ENCODE peak calls at places on chromosomes 13 and 19, in eight cellular contexts. R is spleen, N is lung, F is PC-9, M is stomach, B is ovary, X is right cardiac atrium, A is osteoblast. L is an unnamed sample.

GRCh38 chr13:28747851-28748250 is 29.1 kb upstream of the SLC46A3 start:
- DNase-seq in A (no peak), F (no peak), M (no peak), X (no peak), N (no peak), B (no peak), R (no peak), L (no peak)

GRCh38 chr13:105543742-105544141 is 991.7 kb downstream of the EFNB2 start:
- DNase-seq in X (no peak), R (no peak), F (no peak), M (no peak), B (no peak), A (no peak), N (no peak), L (no peak)

GRCh38 chr19:33446918-33447293 is 73.4 kb downstream of the CEBPG start:
- DNase-seq in B (peak), A (no peak), M (no peak), X (no peak), N (no peak), R (peak), F (no peak), L (no peak)

GRCh38 chr19:5340637-5341447 is at the start of gene PTPRS:
- DNase-seq in A (peak), N (peak), R (peak), B (peak), F (peak), M (peak), X (peak), L (peak)

GRCh38 chr13:27510082-27510481 is 59.7 kb upstream of the MTIF3 start:
- DNase-seq in M (no peak), R (no peak), N (no peak), B (no peak), F (no peak), X (no peak), A (no peak), L (no peak)

GRCh38 chr13:21050288-21051197 is 10.8 kb downstream of the LATS2 start:
- DNase-seq in M (no peak), F (no peak), R (no peak), X (no peak), N (no peak), A (no peak), B (no peak), L (no peak)

GRCh38 chr13:66402071-66402470 is 828.1 kb downstream of the PCDH9 start:
- DNase-seq in M (no peak), N (no peak), R (no peak), B (no peak), A (no peak), X (no peak), F (no peak), L (no peak)

GRCh38 chr19:51192689-51193088 is 32.2 kb upstream of the CD33 start:
- DNase-seq in F (no peak), N (no peak), M (no peak), X (no peak), B (no peak), R (no peak), A (no peak), L (no peak)

GRCh38 chr19:45273532-45273877 is 22.4 kb downstream of the MARK4 start:
- DNase-seq in N (no peak), R (no peak), A (peak), F (no peak), M (no peak), B (no peak), X (no peak), L (no peak)

GRCh38 chr19:13644648-13645047 is 119.7 kb upstream of the MRI1 start:
- DNase-seq in X (no peak), N (no peak), R (no peak), B (no peak), A (no peak), F (no peak), M (no peak), L (no peak)

GRCh38 chr13:98860491-98860890 is 108.0 kb upstream of the SLC15A1 start:
- DNase-seq in M (no peak), B (no peak), N (no peak), F (no peak), A (no peak), R (no peak), X (no peak), L (no peak)

GRCh38 chr13:91357613-91358383 is 10.3 kb downstream of the MIR17HG start:
- DNase-seq in B (no peak), A (peak), X (no peak), M (no peak), F (no peak), R (no peak), N (no peak), L (no peak)

GRCh38 chr13:96229356-96229755 is 139.4 kb downstream of the HS6ST3 start:
- DNase-seq in F (no peak), N (no peak), A (no peak), R (no peak), M (no peak), B (no peak), X (no peak), L (no peak)

GRCh38 chr13:60572003-60572792 is 175.2 kb downstream of the TDRD3 start:
- DNase-seq in X (no peak), N (no peak), A (no peak), R (no peak), F (peak), M (no peak), B (no peak), L (no peak)

GRCh38 chr19:17095141-17095919 is 19.8 kb downstream of the MYO9B start:
- DNase-seq in M (no peak), X (peak), R (no peak), B (no peak), A (peak), F (no peak), N (no peak), L (peak)

GRCh38 chr13:67119481-67119883 is 110.7 kb downstream of the PCDH9 start:
- DNase-seq in N (no peak), M (no peak), B (no peak), R (no peak), A (peak), X (no peak), F (peak), L (no peak)

GRCh38 chr19:38634757-38635482 is 12.5 kb upstream of the ACTN4 start:
- DNase-seq in A (peak), F (peak), N (peak), X (peak), B (peak), R (peak), M (peak), L (peak)

GRCh38 chr13:106471957-106472543 is 63.4 kb downstream of the EFNB2 start:
- DNase-seq in F (peak), B (peak), M (peak), N (peak), R (no peak), A (peak), X (peak), L (no peak)

GRCh38 chr13:93425411-93425810 is 198.8 kb downstream of the GPC6 start:
- DNase-seq in F (no peak), B (no peak), X (no peak), N (no peak), A (no peak), R (no peak), M (no peak), L (no peak)

GRCh38 chr19:17576758-17577532 is 21.5 kb downstream of the COLGALT1 start:
- DNase-seq in A (peak), F (peak), R (no peak), M (no peak), X (peak), N (peak), B (peak), L (peak)

GRCh38 chr19:56566904-56567273 is 379 bp upstream of the ZNF470 start:
- DNase-seq in B (no peak), M (peak), N (peak), A (peak), X (peak), R (peak), F (peak), L (peak)

GRCh38 chr19:38528213-38528755 is 89.5 kb downstream of the MAP4K1 start:
- DNase-seq in R (no peak), X (no peak), N (no peak), B (no peak), M (no peak), F (no peak), A (no peak), L (no peak)

GRCh38 chr19:14796021-14796420 is 17.7 kb upstream of the ADGRE2 start:
- DNase-seq in X (no peak), M (no peak), A (no peak), F (no peak), N (no peak), B (no peak), R (no peak), L (no peak)

GRCh38 chr13:37918116-37919100 is 48.8 kb upstream of the TRPC4 start:
- DNase-seq in B (no peak), X (no peak), F (no peak), A (no peak), M (no peak), N (no peak), R (no peak), L (no peak)

GRCh38 chr19:55684946-55685681 is 10.1 kb downstream of the EPN1 start:
- DNase-seq in R (peak), M (no peak), A (no peak), N (no peak), B (no peak), X (no peak), F (no peak), L (no peak)

GRCh38 chr13:53138369-53139036 is 109.9 kb downstream of the OLFM4 start:
- DNase-seq in B (no peak), R (no peak), N (no peak), F (no peak), M (no peak), X (peak), A (no peak), L (peak)

GRCh38 chr19:17340302-17340870 is 3.0 kb downstream of the GTPBP3 start:
- DNase-seq in X (peak), A (peak), R (no peak), F (no peak), M (peak), B (no peak), N (no peak), L (no peak)

GRCh38 chr19:56751078-56751489 is 79.5 kb upstream of the ZNF835 start:
- DNase-seq in N (no peak), R (no peak), X (no peak), B (peak), F (no peak), M (no peak), A (no peak), L (no peak)

GRCh38 chr19:3452456-3453068 is 27.8 kb downstream of the SMIM24 start:
- DNase-seq in F (no peak), X (no peak), M (no peak), A (no peak), N (no peak), R (no peak), B (no peak), L (no peak)

GRCh38 chr19:1214862-1215731 is 9.5 kb downstream of the STK11 start:
- DNase-seq in B (peak), X (peak), R (peak), M (peak), N (no peak), F (peak), A (peak), L (peak)

GRCh38 chr13:33677215-33677614 is 140.7 kb upstream of the RFC3 start:
- DNase-seq in R (no peak), B (no peak), M (no peak), X (no peak), F (no peak), N (no peak), A (no peak), L (no peak)

GRCh38 chr19:7263066-7263465 is 31.1 kb downstream of the INSR start:
- DNase-seq in F (no peak), M (no peak), A (no peak), X (no peak), B (no peak), R (no peak), N (no peak), L (no peak)

GRCh38 chr19:48867119-48867921 is 1.1 kb downstream of the PLEKHA4 start:
- DNase-seq in B (no peak), X (no peak), N (no peak), M (no peak), A (peak), R (no peak), F (no peak), L (no peak)

DNA sequence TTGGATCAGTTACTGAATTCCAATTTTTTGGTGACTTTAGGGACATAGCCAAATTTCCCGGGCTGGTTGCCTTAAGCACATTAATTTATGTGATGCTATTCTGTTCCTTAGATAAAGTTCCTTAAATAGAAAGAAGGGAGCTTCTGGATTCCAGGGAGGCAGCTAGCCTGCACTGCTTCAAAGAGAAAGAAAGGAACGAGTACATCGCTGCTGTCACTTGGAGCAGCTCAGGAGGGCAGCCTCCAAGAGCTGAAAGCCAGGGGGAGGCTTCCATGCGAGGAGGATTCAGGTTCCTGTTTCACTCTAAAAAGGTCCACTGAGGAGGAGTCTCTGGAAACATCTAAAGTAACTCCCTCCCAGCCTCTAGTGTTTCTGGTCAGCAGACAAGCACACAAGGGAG is 55.7 kb downstream of the FAM124A start:
- DNase-seq in X (no peak), R (no peak), N (no peak), B (no peak), A (no peak), M (no peak), F (no peak), L (no peak)
- H3K27ac ChIP-seq in X (no peak), R (no peak), N (no peak), B (no peak), A (no peak), M (peak), F (no peak), L (no peak)

GRCh38 chr13:41458939-41459753 is 1.8 kb downstream of the RGCC start:
- DNase-seq in N (peak), A (peak), X (no peak), M (peak), R (peak), B (no peak), F (peak), L (peak)
- H3K4me3 ChIP-seq in N (peak), A (peak), X (peak), M (peak), R (peak), B (peak), F (peak), L (peak)

GRCh38 chr19:34448191-34448590 is 20.0 kb downstream of the UBA2 start:
- DNase-seq in N (no peak), A (no peak), B (no peak), X (no peak), R (no peak), F (no peak), M (no peak), L (no peak)
- H3K27ac ChIP-seq in N (no peak), A (no peak), B (no peak), X (no peak), R (no peak), F (no peak), M (no peak), L (no peak)

GRCh38 chr13:109246001-109246400 is 540.4 kb downstream of the IRS2 start:
- DNase-seq in F (no peak), B (no peak), A (no peak), M (no peak), X (no peak), N (no peak), R (no peak), L (no peak)

GRCh38 chr13:109241160-109241559 is 545.2 kb downstream of the IRS2 start:
- DNase-seq in X (no peak), B (no peak), R (no peak), N (no peak), F (no peak), M (no peak), A (no peak), L (peak)

DNA sequence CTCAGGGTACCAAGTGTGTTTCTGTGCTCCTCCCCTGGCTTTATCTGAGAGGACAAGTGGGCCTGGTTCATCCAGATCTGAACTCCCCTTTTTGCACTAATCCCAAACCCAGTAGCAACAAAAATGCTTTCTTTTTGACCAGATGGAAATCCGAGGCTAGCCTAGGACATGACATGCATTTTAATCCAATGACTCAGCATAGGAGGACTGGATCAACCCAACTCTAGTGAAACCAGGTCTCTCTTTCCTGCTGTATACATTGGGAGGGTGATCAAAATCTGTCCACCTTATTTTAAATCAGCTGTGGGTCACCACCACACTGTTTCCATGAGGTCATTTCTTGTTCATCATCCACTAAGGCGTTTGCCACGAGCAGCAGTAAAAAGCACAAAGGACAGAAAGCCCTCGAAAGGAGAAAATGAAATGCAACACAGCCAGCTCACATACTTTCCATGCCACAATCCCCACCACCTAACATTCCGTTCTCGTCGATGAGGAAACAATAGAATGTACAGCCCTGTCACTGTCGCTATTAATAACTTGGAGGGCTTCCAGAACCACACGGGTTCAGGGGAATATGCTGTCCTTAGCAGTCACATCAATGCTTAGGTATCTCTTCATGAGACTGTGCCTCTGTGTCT is 543.0 kb downstream of the IRS2 start:
- DNase-seq in X (no peak), A (no peak), F (peak), N (no peak), M (no peak), R (no peak), B (no peak), L (no peak)
- H3K4me3 ChIP-seq in X (no peak), A (peak), F (peak), N (no peak), M (no peak), R (no peak), B (no peak), L (no peak)

GRCh38 chr19:41553804-41554203 is 22.2 kb upstream of the CEACAM21 start:
- DNase-seq in F (no peak), X (no peak), R (no peak), B (no peak), A (no peak), N (no peak), M (no peak), L (no peak)

GRCh38 chr19:41552558-41552957 is 23.4 kb upstream of the CEACAM21 start:
- DNase-seq in F (no peak), X (no peak), N (no peak), A (no peak), B (no peak), R (no peak), M (no peak), L (no peak)

GRCh38 chr19:41551212-41551610 is 24.8 kb upstream of the CEACAM21 start:
- DNase-seq in N (no peak), X (no peak), M (no peak), A (no peak), F (no peak), R (no peak), B (no peak), L (no peak)

GRCh38 chr19:41548954-41549688 is 26.8 kb upstream of the CEACAM21 start:
- DNase-seq in X (no peak), A (no peak), F (no peak), N (no peak), R (no peak), M (peak), B (no peak), L (no peak)

GRCh38 chr19:41551711-41552110 is 24.3 kb upstream of the CEACAM21 start:
- DNase-seq in B (no peak), R (no peak), A (no peak), X (no peak), N (no peak), M (no peak), F (no peak), L (no peak)
- H3K27ac ChIP-seq in B (no peak), R (peak), A (no peak), X (peak), N (no peak), M (peak), F (no peak), L (peak)

DNA sequence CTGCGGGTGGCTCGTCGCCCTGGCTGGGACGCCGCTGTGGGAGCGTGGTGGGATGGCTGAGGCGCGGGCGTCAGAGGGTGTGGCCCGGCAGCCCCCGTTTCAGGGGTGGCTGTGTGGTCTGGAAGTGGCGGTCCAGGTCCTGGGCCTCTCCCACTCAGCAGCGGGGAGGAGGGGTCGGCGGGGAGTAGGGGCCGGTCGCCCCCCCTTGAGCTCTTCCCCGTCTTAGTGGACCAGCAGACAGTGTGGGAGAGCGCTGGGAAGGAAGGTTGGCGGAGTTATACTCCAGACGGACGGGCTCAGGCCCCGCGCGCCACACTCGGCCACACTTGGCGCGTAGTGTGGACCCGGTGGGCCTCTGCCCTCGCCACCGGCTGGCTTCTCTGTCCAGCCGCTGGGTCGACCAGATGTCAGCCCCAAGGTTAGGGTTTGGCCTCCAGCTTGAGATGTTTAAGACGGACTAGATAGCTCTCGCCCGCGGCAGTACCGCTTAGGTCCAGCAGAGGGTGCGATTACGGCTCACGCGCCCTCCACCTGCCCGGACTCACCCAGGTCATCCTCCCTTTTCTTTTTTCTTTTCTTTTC is 21.7 kb upstream of the ZNF429 start:
- DNase-seq in R (peak), F (no peak), B (peak), M (peak), N (peak), A (peak), X (peak), L (peak)
- H3K4me3 ChIP-seq in R (no peak), F (no peak), B (no peak), M (peak), N (no peak), A (peak), X (no peak), L (peak)

GRCh38 chr13:101308247-101309013 is 107.9 kb downstream of the NALCN start:
- DNase-seq in M (no peak), X (no peak), N (no peak), B (no peak), F (no peak), R (no peak), A (peak), L (no peak)

GRCh38 chr13:101307181-101307701 is 109.1 kb downstream of the NALCN start:
- DNase-seq in M (no peak), F (no peak), R (no peak), A (peak), N (no peak), X (no peak), B (no peak), L (no peak)

GRCh38 chr13:101305981-101306411 is 110.3 kb downstream of the NALCN start:
- DNase-seq in M (no peak), A (no peak), N (no peak), X (no peak), B (no peak), R (no peak), F (no peak), L (no peak)

GRCh38 chr13:101309014-101309619 is 107.2 kb downstream of the NALCN start:
- DNase-seq in M (no peak), B (no peak), A (peak), N (no peak), X (no peak), F (peak), R (no peak), L (no peak)

GRCh38 chr13:101306773-101307172 is 109.5 kb downstream of the NALCN start:
- DNase-seq in R (no peak), B (no peak), N (no peak), X (no peak), M (no peak), A (no peak), F (no peak), L (no peak)
- H3K27ac ChIP-seq in R (no peak), B (no peak), N (no peak), X (no peak), M (no peak), A (peak), F (no peak), L (peak)

L was measured in heart right ventricle.